ENCODE peak calls at places on chromosomes 12 and 14, in eight cellular contexts. Y is NCI-H1105 treated with DMSO at 0.1 percent for 48 hours; A is CD8-positive, alpha-beta T cell; C is T1000; B is substantia nigra; X is NCI-H1417; O is dorsolateral prefrontal cortex; Z is activated CD4-positive, alpha-beta T cell treated with anti-CD3 and anti-CD28 coated beads, Interleukin-2, amount 50 U/mL, for 48 hours. N is an unnamed sample.

GRCh38 chr14:93892923-93893549 is 34.1 kb upstream of the FAM181A start:
- DNase-seq in O (peak; percentile 78), Y (peak; percentile 59), X (peak; percentile 78), A (peak; percentile 51), Z (peak; percentile 83), C (no peak), B (no peak), N (peak; percentile 76)

GRCh38 chr14:105146976-105147700 is 21.4 kb downstream of the JAG2 start:
- DNase-seq in C (no peak), B (no peak), Z (no peak), A (no peak), X (no peak), O (peak; percentile 36), Y (no peak), N (no peak)

GRCh38 chr14:79248131-79248530 is 963.2 kb downstream of the DIO2 start:
- DNase-seq in Z (no peak), B (no peak), C (no peak), O (no peak), X (no peak), Y (no peak), A (no peak), N (no peak)

GRCh38 chr14:96039633-96040311 is 610 bp downstream of the C14orf132 start:
- DNase-seq in C (no peak), Z (peak; percentile 20), X (peak; percentile 88), Y (peak; percentile 53), O (peak; percentile 68), A (no peak), B (peak; percentile 26), N (no peak)

GRCh38 chr12:49946497-49946896 is 4.0 kb upstream of the AQP2 start:
- DNase-seq in A (no peak), O (no peak), B (no peak), Y (peak; percentile 4), Z (no peak), C (no peak), X (peak; percentile 39), N (no peak)

GRCh38 chr14:95993768-95994592 is 45.2 kb upstream of the C14orf132 start:
- DNase-seq in A (no peak), Z (no peak), B (no peak), Y (peak; percentile 83), X (peak; percentile 88), O (no peak), C (peak; percentile 5), N (peak; percentile 28)

GRCh38 chr12:56528836-56529235 is 7.2 kb downstream of the RBMS2 start:
- DNase-seq in X (no peak), O (no peak), C (no peak), Z (no peak), Y (no peak), A (no peak), B (no peak), N (no peak)

GRCh38 chr14:100303925-100304324 is 2.3 kb downstream of the SLC25A29 start:
- DNase-seq in B (no peak), O (no peak), Y (no peak), C (no peak), Z (no peak), A (no peak), X (no peak), N (no peak)

GRCh38 chr12:126171936-126172559 is 1106.8 kb downstream of the AACS start:
- DNase-seq in Y (no peak), C (no peak), B (no peak), X (no peak), O (no peak), Z (no peak), A (no peak), N (no peak)

GRCh38 chr14:96237641-96238040 is 18.4 kb upstream of the BDKRB1 start:
- DNase-seq in O (no peak), Y (no peak), C (no peak), B (no peak), Z (no peak), A (no peak), X (no peak), N (no peak)

GRCh38 chr12:70449074-70449757 is 83.1 kb downstream of the KCNMB4 start:
- DNase-seq in Z (no peak), X (no peak), B (no peak), Y (no peak), A (no peak), O (no peak), C (peak; percentile 85), N (no peak)

GRCh38 chr12:11758838-11759509 is 109.5 kb downstream of the ETV6 start:
- DNase-seq in Y (no peak), C (no peak), A (no peak), Z (no peak), B (no peak), X (no peak), O (no peak), N (no peak)

GRCh38 chr14:75832621-75833297 is 149.0 kb downstream of the TGFB3 start:
- DNase-seq in O (no peak), X (peak; percentile 49), A (no peak), Z (no peak), C (no peak), B (no peak), Y (no peak), N (no peak)

GRCh38 chr12:67981236-67982164 is 7.7 kb upstream of the IFNG-AS1 start:
- DNase-seq in O (no peak), Y (no peak), X (peak; percentile 55), Z (no peak), A (no peak), B (no peak), C (peak; percentile 55), N (peak; percentile 8)

GRCh38 chr14:38257500-38257899 is 1.6 kb upstream of the CLEC14A start:
- DNase-seq in A (no peak), B (no peak), C (no peak), Z (no peak), X (no peak), O (no peak), Y (no peak), N (no peak)

GRCh38 chr12:127145929-127146789 is 1120.8 kb upstream of the TMEM132C start:
- DNase-seq in Y (no peak), A (peak; percentile 25), X (peak; percentile 89), O (peak; percentile 85), B (peak; percentile 35), C (peak; percentile 55), Z (peak; percentile 70), N (peak; percentile 76)

GRCh38 chr12:46237381-46238045 is 31.3 kb downstream of the SLC38A1 start:
- DNase-seq in A (no peak), Y (no peak), Z (no peak), X (no peak), C (no peak), O (no peak), B (no peak), N (no peak)

N was measured in stimulated activated CD4-positive, alpha-beta T cell treated with anti-CD3 and anti-CD28 coated beads, Interleukin-4, amount 100 ng/mL, for 24 hours.